ENCODE peak calls at places on chromosomes 11 and 22, in nine cellular contexts. F is cardiac muscle cell, W is PC-3, D is MM.1S, P is esophagus muscularis mucosa, V is pancreas, I is ovary, Q is AG04450, B is AG10803. K is an unnamed sample.
A peak's percentile ranks its signal among the peaks of the same experiment; 100 is the strongest.

GRCh38 chr11:125591659-125592304 is 870 bp upstream of the STT3A start:
- DNase-seq in Q (no peak), V (peak; percentile 70), W (peak; percentile 40), P (no peak), F (peak; percentile 51), D (peak; percentile 10), I (peak; percentile 68), B (peak; percentile 48), K (peak; percentile 57)

GRCh38 chr11:14617241-14618027 is 26.2 kb upstream of the PDE3B start:
- DNase-seq in F (no peak), W (no peak), D (no peak), P (no peak), V (no peak), B (no peak), Q (no peak), I (no peak), K (no peak)

GRCh38 chr11:116312560-116313340 is 460.0 kb downstream of the BUD13 start:
- DNase-seq in Q (no peak), I (peak; percentile 81), P (peak; percentile 91), W (no peak), V (peak; percentile 93), B (peak; percentile 28), F (no peak), D (no peak), K (no peak)

GRCh38 chr22:44907765-44908737 is 101.8 kb downstream of the PHF21B start:
- DNase-seq in Q (no peak), P (no peak), W (no peak), D (no peak), F (no peak), V (no peak), I (peak; percentile 13), B (no peak), K (no peak)

GRCh38 chr11:36317992-36318391 is 21.9 kb downstream of the PRR5L start:
- DNase-seq in V (no peak), Q (no peak), B (no peak), W (peak; percentile 36), I (no peak), F (no peak), D (no peak), P (no peak), K (no peak)

GRCh38 chr11:1755344-1756023 is 5.1 kb upstream of the IFITM10 start:
- DNase-seq in Q (no peak), D (no peak), I (no peak), P (no peak), V (peak; percentile 68), W (no peak), F (peak; percentile 46), B (no peak), K (no peak)

GRCh38 chr22:46674367-46674781 is 54.2 kb downstream of the GRAMD4 start:
- DNase-seq in Q (no peak), F (no peak), D (no peak), P (no peak), W (no peak), I (no peak), V (no peak), B (no peak), K (peak; percentile 41)

GRCh38 chr11:119027561-119028345 is 2.9 kb downstream of the SLC37A4 start:
- DNase-seq in P (no peak), F (no peak), B (no peak), D (no peak), Q (no peak), V (peak; percentile 58), I (no peak), W (no peak), K (no peak)

GRCh38 chr22:27420817-27421361 is 380.7 kb downstream of the MN1 start:
- DNase-seq in B (peak; percentile 97), P (peak; percentile 96), Q (peak; percentile 85), V (peak; percentile 93), F (no peak), W (peak; percentile 73), D (no peak), I (peak; percentile 88), K (no peak)

GRCh38 chr22:44182591-44183588 is 2.2 kb downstream of the PARVG start:
- DNase-seq in W (no peak), D (no peak), F (no peak), B (no peak), P (no peak), I (no peak), Q (no peak), V (no peak), K (peak; percentile 70)

GRCh38 chr11:1531961-1532586 is 40.0 kb downstream of the DUSP8 start:
- DNase-seq in V (peak; percentile 60), I (no peak), B (peak; percentile 91), Q (no peak), D (no peak), W (no peak), F (no peak), P (no peak), K (no peak)

GRCh38 chr11:61021661-61022212 is 50.3 kb downstream of the CD6 start:
- DNase-seq in B (no peak), P (no peak), V (no peak), F (no peak), W (no peak), Q (no peak), I (no peak), D (no peak), K (no peak)

GRCh38 chr22:43707650-43708049 is 104.5 kb downstream of the EFCAB6 start:
- DNase-seq in F (no peak), P (no peak), Q (no peak), B (no peak), I (no peak), D (no peak), V (no peak), W (peak; percentile 62), K (no peak)

GRCh38 chr22:30195245-30196140 is 51.1 kb downstream of the LIF start:
- DNase-seq in F (no peak), W (peak; percentile 96), P (no peak), Q (no peak), V (no peak), B (no peak), I (no peak), D (no peak), K (no peak)
- H3K4me3 ChIP-seq in F (no peak overlapping the region), W (no peak overlapping the region), P (peak overlapping the region; percentile 16), Q (no peak overlapping the region), V (no peak overlapping the region), B (peak overlapping the region; percentile 28), I (no peak overlapping the region), D (no peak overlapping the region), K (no peak overlapping the region)

DNA sequence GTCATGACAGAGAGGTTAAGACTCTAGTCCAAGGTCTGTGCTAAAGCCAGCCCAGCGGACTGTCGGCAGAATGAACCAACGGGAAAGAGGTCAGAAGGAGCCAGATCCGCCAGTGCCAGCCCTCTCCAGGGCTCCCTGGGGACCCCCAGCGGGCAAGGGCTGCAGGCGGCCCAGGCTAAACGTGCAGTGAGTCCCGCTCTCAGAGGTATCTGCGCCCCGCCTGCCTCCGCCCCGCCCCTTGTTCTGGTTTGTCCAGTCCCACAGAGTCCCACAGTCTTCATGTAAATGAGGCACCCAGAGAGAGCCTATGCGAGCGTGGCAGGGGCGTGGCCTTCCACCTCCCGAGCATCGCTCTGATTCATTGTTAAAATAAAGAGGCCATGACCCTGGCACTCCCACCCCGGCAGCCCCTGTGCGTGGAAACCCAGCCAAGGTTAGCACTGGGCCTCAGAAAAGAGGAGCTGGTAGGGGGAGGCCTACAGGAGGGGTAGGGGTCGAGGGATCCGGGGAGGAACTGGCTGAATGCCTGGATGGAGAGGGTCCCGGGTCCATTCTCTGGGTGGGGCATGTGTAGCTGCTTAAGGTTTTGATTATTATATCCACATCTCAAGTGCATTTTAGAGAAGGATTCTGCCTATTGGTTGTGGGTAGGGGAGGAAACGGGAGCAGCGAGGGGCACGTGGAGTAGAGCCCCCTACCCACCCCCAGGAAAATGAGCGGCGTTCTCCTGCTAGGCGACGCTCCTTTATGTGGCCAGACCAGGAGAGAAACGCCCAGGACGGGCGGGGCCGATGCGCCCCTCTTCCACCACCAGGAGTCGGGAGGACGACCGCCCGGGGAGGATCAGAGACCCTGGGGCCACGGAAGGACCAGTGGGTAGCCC is at the start of gene TRIOBP:
- DNase-seq in I (peak; percentile 95), P (peak; percentile 98), Q (peak; percentile 78), B (peak; percentile 93), V (peak; percentile 97), F (peak; percentile 100), D (peak; percentile 95), W (peak; percentile 93), K (peak; percentile 85)
- TF ChIP-seq CTCF in I (peak; percentile 52), P (peak; percentile 41), Q (peak; percentile 66), B (peak; percentile 47), V (peak; percentile 26), F (peak; percentile 48), D (peak; percentile 43), W (peak; percentile 50), K (peak; percentile 30)

GRCh38 chr11:35144103-35144741 is 5.3 kb downstream of the CD44 start:
- DNase-seq in W (peak; percentile 83), I (no peak), B (peak; percentile 92), Q (peak; percentile 56), D (peak; percentile 96), P (no peak), V (no peak), F (no peak), K (peak; percentile 92)

GRCh38 chr11:35141538-35141937 is 2.6 kb downstream of the CD44 start:
- DNase-seq in I (no peak), W (peak; percentile 73), B (peak; percentile 35), Q (no peak), F (no peak), D (no peak), V (peak; percentile 37), P (peak; percentile 96), K (no peak)

GRCh38 chr11:35143509-35144102 is 4.6 kb downstream of the CD44 start:
- DNase-seq in Q (no peak), D (no peak), B (no peak), V (no peak), W (no peak), I (no peak), F (no peak), P (no peak), K (no peak)

GRCh38 chr11:35141034-35141433 is 2.1 kb downstream of the CD44 start:
- DNase-seq in B (no peak), W (no peak), F (peak; percentile 25), Q (no peak), V (no peak), D (no peak), P (no peak), I (no peak), K (no peak)

DNA sequence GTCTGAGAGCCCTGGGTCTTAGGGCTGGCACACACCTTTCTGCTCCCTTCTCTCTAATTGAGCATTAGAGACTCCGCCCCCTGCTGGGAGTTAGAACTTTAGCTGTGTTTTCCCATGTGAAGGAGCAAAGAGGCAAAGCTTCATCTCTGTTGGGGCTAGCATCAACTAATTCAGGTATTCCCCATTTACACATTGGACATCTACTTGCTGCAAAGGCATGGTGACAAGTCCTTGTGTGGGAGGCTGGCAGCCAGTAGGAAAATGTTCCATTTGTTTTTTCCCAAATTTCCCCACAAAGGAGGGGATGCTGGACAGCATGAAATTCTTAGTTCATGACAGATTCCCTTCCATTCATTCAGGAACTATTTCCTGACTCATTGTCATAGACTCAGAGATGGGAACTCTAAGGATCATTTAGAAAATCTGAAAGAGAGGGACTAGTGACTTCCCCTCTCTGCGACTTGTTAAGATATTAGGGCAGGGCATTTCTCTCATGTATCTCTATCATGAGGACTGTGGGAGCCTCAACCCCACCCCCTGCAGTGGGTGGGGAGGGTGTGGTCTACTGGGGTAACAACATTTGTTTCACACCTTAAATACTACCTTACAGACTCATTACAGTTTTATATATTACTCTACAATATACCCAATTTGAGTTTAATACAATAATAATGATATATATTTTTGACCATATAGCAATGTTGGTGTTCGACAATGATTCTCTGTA is 3.7 kb downstream of the CD44 start:
- DNase-seq in F (no peak), W (peak; percentile 83), Q (no peak), D (peak; percentile 59), V (no peak), P (no peak), B (peak; percentile 78), I (no peak), K (no peak)
- H3K4me3 ChIP-seq in F (no peak overlapping the region), W (peak overlapping the region; percentile 99), Q (peak overlapping the region; percentile 98), D (peak overlapping the region; percentile 47), V (no peak overlapping the region), P (peak overlapping the region; percentile 84), B (peak overlapping the region; percentile 100), I (no peak overlapping the region), K (peak overlapping the region; percentile 26)

GRCh38 chr11:123475478-123475877 is 45.4 kb downstream of the GRAMD1B start:
- DNase-seq in I (no peak), D (no peak), V (no peak), F (peak; percentile 76), Q (no peak), W (peak; percentile 72), B (peak; percentile 45), P (no peak), K (no peak)
- TF ChIP-seq CTCF in I (no peak), D (peak; percentile 21), V (no peak), F (peak; percentile 40), Q (peak; percentile 24), W (peak; percentile 59), B (peak; percentile 32), P (no peak), K (no peak)